ENCODE peak calls at places on chromosome 19, in nine cellular contexts. One of them, this sample, is unnamed.

GRCh38 chr19:15292847-15293582 is 39.3 kb downstream of the BRD4 start:
- DNase-seq in NCI-H1092 treated with DMSO at 0.1 percent for 48 hours: peak
- DNase-seq in activated B cell treated with CpG ODN at 0.5 μM for 24 hours: no peak
- DNase-seq in cerebellar cortex: no peak
- DNase-seq in NCI-H82: peak
- DNase-seq in stimulated activated CD4-positive, alpha-beta T cell treated with anti-CD3 and anti-CD28 coated beads, Interleukin-1b, Interleukin-23, amount 100 ng/mL, for 24 hours: no peak
- DNase-seq in CD8-positive, alpha-beta T cell: no peak
- DNase-seq in AG08395: no peak
- DNase-seq in activated CD4-positive, alpha-beta T cell treated with anti-CD3 and anti-CD28 coated beads for 1 hour: no peak
- DNase-seq in this sample: no peak

GRCh38 chr19:13152854-13153626 is 2.8 kb downstream of the IER2 start:
- DNase-seq in NCI-H1092 treated with DMSO at 0.1 percent for 48 hours: peak
- DNase-seq in activated B cell treated with CpG ODN at 0.5 μM for 24 hours: peak
- DNase-seq in cerebellar cortex: peak
- DNase-seq in NCI-H82: peak
- DNase-seq in stimulated activated CD4-positive, alpha-beta T cell treated with anti-CD3 and anti-CD28 coated beads, Interleukin-1b, Interleukin-23, amount 100 ng/mL, for 24 hours: peak
- DNase-seq in CD8-positive, alpha-beta T cell: peak
- DNase-seq in AG08395: peak
- DNase-seq in activated CD4-positive, alpha-beta T cell treated with anti-CD3 and anti-CD28 coated beads for 1 hour: peak
- DNase-seq in this sample: peak

GRCh38 chr19:10093295-10094186 is 7.4 kb downstream of the SHFL start:
- DNase-seq in NCI-H1092 treated with DMSO at 0.1 percent for 48 hours: no peak
- DNase-seq in activated B cell treated with CpG ODN at 0.5 μM for 24 hours: no peak
- DNase-seq in cerebellar cortex: no peak
- DNase-seq in NCI-H82: no peak
- DNase-seq in stimulated activated CD4-positive, alpha-beta T cell treated with anti-CD3 and anti-CD28 coated beads, Interleukin-1b, Interleukin-23, amount 100 ng/mL, for 24 hours: no peak
- DNase-seq in CD8-positive, alpha-beta T cell: no peak
- DNase-seq in AG08395: no peak
- DNase-seq in activated CD4-positive, alpha-beta T cell treated with anti-CD3 and anti-CD28 coated beads for 1 hour: no peak
- DNase-seq in this sample: no peak

GRCh38 chr19:2245273-2245672 is 3.9 kb upstream of the AMH start:
- DNase-seq in NCI-H1092 treated with DMSO at 0.1 percent for 48 hours: no peak
- DNase-seq in activated B cell treated with CpG ODN at 0.5 μM for 24 hours: no peak
- DNase-seq in cerebellar cortex: no peak
- DNase-seq in NCI-H82: no peak
- DNase-seq in stimulated activated CD4-positive, alpha-beta T cell treated with anti-CD3 and anti-CD28 coated beads, Interleukin-1b, Interleukin-23, amount 100 ng/mL, for 24 hours: no peak
- DNase-seq in CD8-positive, alpha-beta T cell: no peak
- DNase-seq in AG08395: no peak
- DNase-seq in activated CD4-positive, alpha-beta T cell treated with anti-CD3 and anti-CD28 coated beads for 1 hour: no peak
- DNase-seq in this sample: no peak

GRCh38 chr19:4064073-4064550 is 2.6 kb downstream of the ZBTB7A start:
- DNase-seq in NCI-H1092 treated with DMSO at 0.1 percent for 48 hours: no peak
- DNase-seq in activated B cell treated with CpG ODN at 0.5 μM for 24 hours: no peak
- DNase-seq in cerebellar cortex: peak
- DNase-seq in NCI-H82: no peak
- DNase-seq in stimulated activated CD4-positive, alpha-beta T cell treated with anti-CD3 and anti-CD28 coated beads, Interleukin-1b, Interleukin-23, amount 100 ng/mL, for 24 hours: no peak
- DNase-seq in CD8-positive, alpha-beta T cell: no peak
- DNase-seq in AG08395: no peak
- DNase-seq in activated CD4-positive, alpha-beta T cell treated with anti-CD3 and anti-CD28 coated beads for 1 hour: no peak
- DNase-seq in this sample: no peak

GRCh38 chr19:33064117-33064777 is 441 bp downstream of the RHPN2 start:
- DNase-seq in NCI-H1092 treated with DMSO at 0.1 percent for 48 hours: no peak
- DNase-seq in activated B cell treated with CpG ODN at 0.5 μM for 24 hours: peak
- DNase-seq in cerebellar cortex: peak
- DNase-seq in NCI-H82: peak
- DNase-seq in stimulated activated CD4-positive, alpha-beta T cell treated with anti-CD3 and anti-CD28 coated beads, Interleukin-1b, Interleukin-23, amount 100 ng/mL, for 24 hours: no peak
- DNase-seq in CD8-positive, alpha-beta T cell: peak
- DNase-seq in AG08395: no peak
- DNase-seq in activated CD4-positive, alpha-beta T cell treated with anti-CD3 and anti-CD28 coated beads for 1 hour: no peak
- DNase-seq in this sample: peak

GRCh38 chr19:13597625-13598024 is 91.3 kb upstream of the CACNA1A start:
- DNase-seq in NCI-H1092 treated with DMSO at 0.1 percent for 48 hours: peak
- DNase-seq in activated B cell treated with CpG ODN at 0.5 μM for 24 hours: no peak
- DNase-seq in cerebellar cortex: peak
- DNase-seq in NCI-H82: peak
- DNase-seq in stimulated activated CD4-positive, alpha-beta T cell treated with anti-CD3 and anti-CD28 coated beads, Interleukin-1b, Interleukin-23, amount 100 ng/mL, for 24 hours: no peak
- DNase-seq in CD8-positive, alpha-beta T cell: peak
- DNase-seq in AG08395: peak
- DNase-seq in activated CD4-positive, alpha-beta T cell treated with anti-CD3 and anti-CD28 coated beads for 1 hour: peak
- DNase-seq in this sample: peak

GRCh38 chr19:12720851-12721655 is 2.7 kb downstream of the TNPO2 start:
- DNase-seq in NCI-H1092 treated with DMSO at 0.1 percent for 48 hours: no peak
- DNase-seq in activated B cell treated with CpG ODN at 0.5 μM for 24 hours: no peak
- DNase-seq in cerebellar cortex: no peak
- DNase-seq in NCI-H82: no peak
- DNase-seq in stimulated activated CD4-positive, alpha-beta T cell treated with anti-CD3 and anti-CD28 coated beads, Interleukin-1b, Interleukin-23, amount 100 ng/mL, for 24 hours: no peak
- DNase-seq in CD8-positive, alpha-beta T cell: no peak
- DNase-seq in AG08395: no peak
- DNase-seq in activated CD4-positive, alpha-beta T cell treated with anti-CD3 and anti-CD28 coated beads for 1 hour: no peak
- DNase-seq in this sample: no peak

GRCh38 chr19:33629826-33630375 is 8.1 kb downstream of the CHST8 start:
- DNase-seq in NCI-H1092 treated with DMSO at 0.1 percent for 48 hours: no peak
- DNase-seq in activated B cell treated with CpG ODN at 0.5 μM for 24 hours: no peak
- DNase-seq in cerebellar cortex: no peak
- DNase-seq in NCI-H82: no peak
- DNase-seq in stimulated activated CD4-positive, alpha-beta T cell treated with anti-CD3 and anti-CD28 coated beads, Interleukin-1b, Interleukin-23, amount 100 ng/mL, for 24 hours: no peak
- DNase-seq in CD8-positive, alpha-beta T cell: no peak
- DNase-seq in AG08395: no peak
- DNase-seq in activated CD4-positive, alpha-beta T cell treated with anti-CD3 and anti-CD28 coated beads for 1 hour: no peak
- DNase-seq in this sample: no peak

GRCh38 chr19:28468701-28469459 is 744.1 kb downstream of the UQCRFS1 start:
- DNase-seq in NCI-H1092 treated with DMSO at 0.1 percent for 48 hours: peak
- DNase-seq in activated B cell treated with CpG ODN at 0.5 μM for 24 hours: no peak
- DNase-seq in cerebellar cortex: no peak
- DNase-seq in NCI-H82: no peak
- DNase-seq in stimulated activated CD4-positive, alpha-beta T cell treated with anti-CD3 and anti-CD28 coated beads, Interleukin-1b, Interleukin-23, amount 100 ng/mL, for 24 hours: no peak
- DNase-seq in CD8-positive, alpha-beta T cell: peak
- DNase-seq in AG08395: peak
- DNase-seq in activated CD4-positive, alpha-beta T cell treated with anti-CD3 and anti-CD28 coated beads for 1 hour: no peak
- DNase-seq in this sample: peak

GRCh38 chr19:45637890-45638667 is 1.1 kb downstream of the EML2 start:
- DNase-seq in NCI-H1092 treated with DMSO at 0.1 percent for 48 hours: no peak
- DNase-seq in activated B cell treated with CpG ODN at 0.5 μM for 24 hours: no peak
- DNase-seq in cerebellar cortex: peak
- DNase-seq in NCI-H82: peak
- DNase-seq in stimulated activated CD4-positive, alpha-beta T cell treated with anti-CD3 and anti-CD28 coated beads, Interleukin-1b, Interleukin-23, amount 100 ng/mL, for 24 hours: no peak
- DNase-seq in CD8-positive, alpha-beta T cell: no peak
- DNase-seq in AG08395: peak
- DNase-seq in activated CD4-positive, alpha-beta T cell treated with anti-CD3 and anti-CD28 coated beads for 1 hour: no peak
- DNase-seq in this sample: peak

GRCh38 chr19:33490041-33490451 is 31.5 kb downstream of the PEPD start:
- DNase-seq in NCI-H1092 treated with DMSO at 0.1 percent for 48 hours: no peak
- DNase-seq in activated B cell treated with CpG ODN at 0.5 μM for 24 hours: no peak
- DNase-seq in cerebellar cortex: no peak
- DNase-seq in NCI-H82: no peak
- DNase-seq in stimulated activated CD4-positive, alpha-beta T cell treated with anti-CD3 and anti-CD28 coated beads, Interleukin-1b, Interleukin-23, amount 100 ng/mL, for 24 hours: no peak
- DNase-seq in CD8-positive, alpha-beta T cell: no peak
- DNase-seq in AG08395: no peak
- DNase-seq in activated CD4-positive, alpha-beta T cell treated with anti-CD3 and anti-CD28 coated beads for 1 hour: no peak
- DNase-seq in this sample: no peak

GRCh38 chr19:34186205-34186604 is 13.9 kb downstream of the LSM14A start:
- DNase-seq in NCI-H1092 treated with DMSO at 0.1 percent for 48 hours: no peak
- DNase-seq in activated B cell treated with CpG ODN at 0.5 μM for 24 hours: no peak
- DNase-seq in cerebellar cortex: no peak
- DNase-seq in NCI-H82: peak
- DNase-seq in stimulated activated CD4-positive, alpha-beta T cell treated with anti-CD3 and anti-CD28 coated beads, Interleukin-1b, Interleukin-23, amount 100 ng/mL, for 24 hours: no peak
- DNase-seq in CD8-positive, alpha-beta T cell: no peak
- DNase-seq in AG08395: no peak
- DNase-seq in activated CD4-positive, alpha-beta T cell treated with anti-CD3 and anti-CD28 coated beads for 1 hour: no peak
- DNase-seq in this sample: no peak